ENCODE peak calls at places on chromosomes 4 and X, in eight cellular contexts. One of them, this sample, is unnamed.

GRCh38 chr4:14178421-14178820 is 550.9 kb upstream of the BOD1L1 start:
- DNase-seq in pancreas: no peak
- DNase-seq in GM23338: peak; percentile 31
- DNase-seq in fibroblast of lung: peak; percentile 38
- DNase-seq in adrenal gland: no peak
- DNase-seq in A549: peak; percentile 17
- DNase-seq in uterus: no peak
- DNase-seq in astrocyte: peak; percentile 14
- DNase-seq in this sample: no peak

GRCh38 chrX:16870861-16871584 is 861 bp upstream of the RBBP7 start:
- DNase-seq in pancreas: peak; percentile 75
- DNase-seq in GM23338: peak; percentile 46
- DNase-seq in fibroblast of lung: peak; percentile 12
- DNase-seq in adrenal gland: peak; percentile 30
- DNase-seq in A549: no peak
- DNase-seq in uterus: peak; percentile 35
- DNase-seq in astrocyte: no peak
- DNase-seq in this sample: no peak

GRCh38 chr4:3314706-3315260 is 22.0 kb downstream of the RGS12 start:
- DNase-seq in pancreas: peak; percentile 35
- DNase-seq in GM23338: no peak
- DNase-seq in fibroblast of lung: no peak
- DNase-seq in adrenal gland: peak; percentile 1
- DNase-seq in A549: no peak
- DNase-seq in uterus: no peak
- DNase-seq in astrocyte: no peak
- DNase-seq in this sample: no peak

GRCh38 chr4:2962614-2963184 is 507 bp downstream of the NOP14 start:
- DNase-seq in pancreas: no peak
- DNase-seq in GM23338: peak; percentile 81
- DNase-seq in fibroblast of lung: peak; percentile 60
- DNase-seq in adrenal gland: peak; percentile 74
- DNase-seq in A549: peak; percentile 52
- DNase-seq in uterus: no peak
- DNase-seq in astrocyte: peak; percentile 49
- DNase-seq in this sample: no peak

GRCh38 chr4:88244821-88245579 is 39.4 kb downstream of the PPM1K start:
- DNase-seq in pancreas: no peak
- DNase-seq in GM23338: peak; percentile 20
- DNase-seq in fibroblast of lung: no peak
- DNase-seq in adrenal gland: no peak
- DNase-seq in A549: no peak
- DNase-seq in uterus: no peak
- DNase-seq in astrocyte: no peak
- DNase-seq in this sample: no peak

GRCh38 chr4:175998782-175999181 is 66.9 kb upstream of the WDR17 start:
- DNase-seq in pancreas: no peak
- DNase-seq in GM23338: peak; percentile 91
- DNase-seq in fibroblast of lung: no peak
- DNase-seq in adrenal gland: no peak
- DNase-seq in A549: peak; percentile 17
- DNase-seq in uterus: no peak
- DNase-seq in astrocyte: peak; percentile 2
- DNase-seq in this sample: no peak

GRCh38 chr4:124025423-124025822 is 628.8 kb downstream of the SPRY1 start:
- DNase-seq in pancreas: no peak
- DNase-seq in GM23338: no peak
- DNase-seq in fibroblast of lung: peak; percentile 11
- DNase-seq in adrenal gland: no peak
- DNase-seq in A549: no peak
- DNase-seq in uterus: no peak
- DNase-seq in astrocyte: no peak
- DNase-seq in this sample: no peak

GRCh38 chr4:123811763-123812390 is 415.3 kb downstream of the SPRY1 start:
- DNase-seq in pancreas: no peak
- DNase-seq in GM23338: no peak
- DNase-seq in fibroblast of lung: no peak
- DNase-seq in adrenal gland: no peak
- DNase-seq in A549: no peak
- DNase-seq in uterus: no peak
- DNase-seq in astrocyte: no peak
- DNase-seq in this sample: no peak

GRCh38 chr4:77076889-77077635 is 1.3 kb upstream of the CCNI start:
- DNase-seq in pancreas: no peak
- DNase-seq in GM23338: no peak
- DNase-seq in fibroblast of lung: no peak
- DNase-seq in adrenal gland: no peak
- DNase-seq in A549: no peak
- DNase-seq in uterus: no peak
- DNase-seq in astrocyte: no peak
- DNase-seq in this sample: no peak

GRCh38 chr4:8435656-8436121 is 4.8 kb downstream of the ACOX3 start:
- DNase-seq in pancreas: no peak
- DNase-seq in GM23338: peak; percentile 18
- DNase-seq in fibroblast of lung: no peak
- DNase-seq in adrenal gland: no peak
- DNase-seq in A549: no peak
- DNase-seq in uterus: no peak
- DNase-seq in astrocyte: no peak
- DNase-seq in this sample: no peak

GRCh38 chr4:105637409-105638258 is 70.9 kb downstream of the INTS12 start:
- DNase-seq in pancreas: peak; percentile 67
- DNase-seq in GM23338: no peak
- DNase-seq in fibroblast of lung: peak; percentile 44
- DNase-seq in adrenal gland: peak; percentile 73
- DNase-seq in A549: no peak
- DNase-seq in uterus: peak; percentile 47
- DNase-seq in astrocyte: peak; percentile 15
- DNase-seq in this sample: no peak

GRCh38 chr4:169144061-169144600 is 126.6 kb downstream of the SH3RF1 start:
- DNase-seq in pancreas: no peak
- DNase-seq in GM23338: no peak
- DNase-seq in fibroblast of lung: no peak
- DNase-seq in adrenal gland: no peak
- DNase-seq in A549: no peak
- DNase-seq in uterus: no peak
- DNase-seq in astrocyte: no peak
- DNase-seq in this sample: no peak

GRCh38 chrX:154370300-154370881 is 4.0 kb downstream of the FLNA start:
- DNase-seq in pancreas: no peak
- DNase-seq in GM23338: no peak
- DNase-seq in fibroblast of lung: no peak
- DNase-seq in adrenal gland: no peak
- DNase-seq in A549: no peak
- DNase-seq in uterus: no peak
- DNase-seq in astrocyte: no peak
- DNase-seq in this sample: no peak

GRCh38 chrX:1589356-1590130 is 1.9 kb upstream of the AKAP17A start:
- DNase-seq in pancreas: peak; percentile 14
- DNase-seq in GM23338: peak; percentile 37
- DNase-seq in fibroblast of lung: no peak
- DNase-seq in adrenal gland: no peak
- DNase-seq in A549: no peak
- DNase-seq in uterus: no peak
- DNase-seq in astrocyte: no peak
- DNase-seq in this sample: no peak

GRCh38 chr4:100269446-100269845 is 79.2 kb upstream of the DDIT4L start:
- DNase-seq in pancreas: no peak
- DNase-seq in GM23338: no peak
- DNase-seq in fibroblast of lung: no peak
- DNase-seq in adrenal gland: no peak
- DNase-seq in A549: no peak
- DNase-seq in uterus: no peak
- DNase-seq in astrocyte: no peak
- DNase-seq in this sample: no peak

GRCh38 chr4:82017680-82018079 is 356.1 kb downstream of the HNRNPD start:
- DNase-seq in pancreas: no peak
- DNase-seq in GM23338: peak; percentile 72
- DNase-seq in fibroblast of lung: peak; percentile 13
- DNase-seq in adrenal gland: no peak
- DNase-seq in A549: peak; percentile 5
- DNase-seq in uterus: no peak
- DNase-seq in astrocyte: peak; percentile 3
- DNase-seq in this sample: no peak

GRCh38 chr4:173538148-173538902 is 8.3 kb upstream of the HAND2 start:
- DNase-seq in pancreas: no peak
- DNase-seq in GM23338: peak; percentile 58
- DNase-seq in fibroblast of lung: no peak
- DNase-seq in adrenal gland: no peak
- DNase-seq in A549: no peak
- DNase-seq in uterus: no peak
- DNase-seq in astrocyte: no peak
- DNase-seq in this sample: no peak
- H3K4me3 ChIP-seq in pancreas: peak overlapping the region; percentile 25
- H3K4me3 ChIP-seq in GM23338: peak overlapping the region; percentile 54
- H3K4me3 ChIP-seq in fibroblast of lung: no peak overlapping the region
- H3K4me3 ChIP-seq in adrenal gland: peak overlapping the region; percentile 21
- H3K4me3 ChIP-seq in A549: peak overlapping the region; percentile 41
- H3K4me3 ChIP-seq in uterus: peak overlapping the region; percentile 31
- H3K4me3 ChIP-seq in astrocyte: no peak overlapping the region
- H3K4me3 ChIP-seq in this sample: peak overlapping the region; percentile 11

GRCh38 chr4:110533590-110533910 is 57.6 kb downstream of the ENPEP start:
- DNase-seq in pancreas: no peak
- DNase-seq in GM23338: no peak
- DNase-seq in fibroblast of lung: peak; percentile 25
- DNase-seq in adrenal gland: no peak
- DNase-seq in A549: no peak
- DNase-seq in uterus: no peak
- DNase-seq in astrocyte: no peak
- DNase-seq in this sample: no peak
- H3K27ac ChIP-seq in pancreas: no peak overlapping the region
- H3K27ac ChIP-seq in GM23338: no peak overlapping the region
- H3K27ac ChIP-seq in fibroblast of lung: peak overlapping the region; percentile 23
- H3K27ac ChIP-seq in adrenal gland: no peak overlapping the region
- H3K27ac ChIP-seq in A549: peak overlapping the region; percentile 55
- H3K27ac ChIP-seq in uterus: no peak overlapping the region
- H3K27ac ChIP-seq in astrocyte: peak overlapping the region; percentile 80
- H3K27ac ChIP-seq in this sample: no peak overlapping the region

GRCh38 chrX:125003746-125004446 is 315.8 kb upstream of the TEX13C start:
- DNase-seq in pancreas: no peak
- DNase-seq in GM23338: no peak
- DNase-seq in fibroblast of lung: no peak
- DNase-seq in adrenal gland: no peak
- DNase-seq in A549: no peak
- DNase-seq in uterus: no peak
- DNase-seq in astrocyte: no peak
- DNase-seq in this sample: no peak
- TF ChIP-seq CTCF in pancreas: no peak
- TF ChIP-seq CTCF in GM23338: no peak
- TF ChIP-seq CTCF in fibroblast of lung: no peak
- TF ChIP-seq CTCF in adrenal gland: no peak
- TF ChIP-seq CTCF in A549: no peak
- TF ChIP-seq CTCF in uterus: no peak
- TF ChIP-seq CTCF in astrocyte: no peak
- TF ChIP-seq CTCF in this sample: no peak

DNA sequence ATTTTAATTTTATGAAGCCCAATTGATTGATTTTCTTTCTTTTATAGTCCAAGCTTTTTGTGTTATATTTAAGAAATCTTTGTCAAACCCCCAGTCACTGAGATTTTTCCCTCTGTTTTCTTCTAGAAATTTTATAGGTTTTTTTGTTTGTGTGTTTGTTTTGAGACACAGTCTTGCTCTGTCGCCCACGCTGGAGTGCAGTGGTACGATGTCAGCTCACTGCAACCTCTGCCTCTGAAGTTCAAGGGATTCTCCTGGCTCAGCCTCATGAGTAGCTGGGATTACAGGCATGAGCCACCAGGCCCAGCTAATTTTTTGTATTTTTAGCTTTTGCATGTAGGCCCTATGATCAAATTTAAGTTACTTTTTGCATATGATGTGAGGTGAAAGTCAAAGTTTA is 20.9 kb upstream of the FBXW7 start:
- DNase-seq in pancreas: no peak
- DNase-seq in GM23338: no peak
- DNase-seq in fibroblast of lung: no peak
- DNase-seq in adrenal gland: no peak
- DNase-seq in A549: no peak
- DNase-seq in uterus: no peak
- DNase-seq in astrocyte: no peak
- DNase-seq in this sample: no peak
- H3K4me3 ChIP-seq in pancreas: no peak overlapping the region
- H3K4me3 ChIP-seq in GM23338: no peak overlapping the region
- H3K4me3 ChIP-seq in fibroblast of lung: no peak overlapping the region
- H3K4me3 ChIP-seq in adrenal gland: no peak overlapping the region
- H3K4me3 ChIP-seq in A549: no peak overlapping the region
- H3K4me3 ChIP-seq in uterus: no peak overlapping the region
- H3K4me3 ChIP-seq in astrocyte: no peak overlapping the region
- H3K4me3 ChIP-seq in this sample: no peak overlapping the region

GRCh38 chr4:68216501-68216900 is 29.0 kb downstream of the TMPRSS11B start:
- DNase-seq in pancreas: no peak
- DNase-seq in GM23338: no peak
- DNase-seq in fibroblast of lung: no peak
- DNase-seq in adrenal gland: no peak
- DNase-seq in A549: no peak
- DNase-seq in uterus: no peak
- DNase-seq in astrocyte: no peak
- DNase-seq in this sample: no peak
- H3K27ac ChIP-seq in pancreas: no peak overlapping the region
- H3K27ac ChIP-seq in GM23338: no peak overlapping the region
- H3K27ac ChIP-seq in fibroblast of lung: no peak overlapping the region
- H3K27ac ChIP-seq in adrenal gland: no peak overlapping the region
- H3K27ac ChIP-seq in A549: no peak overlapping the region
- H3K27ac ChIP-seq in uterus: no peak overlapping the region
- H3K27ac ChIP-seq in astrocyte: no peak overlapping the region
- H3K27ac ChIP-seq in this sample: no peak overlapping the region

GRCh38 chrX:40079572-40079971 is 18.2 kb downstream of the BCOR start:
- DNase-seq in pancreas: no peak
- DNase-seq in GM23338: no peak
- DNase-seq in fibroblast of lung: no peak
- DNase-seq in adrenal gland: no peak
- DNase-seq in A549: no peak
- DNase-seq in uterus: no peak
- DNase-seq in astrocyte: no peak
- DNase-seq in this sample: no peak
- TF ChIP-seq CTCF in pancreas: no peak
- TF ChIP-seq CTCF in GM23338: peak; percentile 43
- TF ChIP-seq CTCF in fibroblast of lung: no peak
- TF ChIP-seq CTCF in adrenal gland: no peak
- TF ChIP-seq CTCF in A549: no peak
- TF ChIP-seq CTCF in uterus: no peak
- TF ChIP-seq CTCF in astrocyte: no peak
- TF ChIP-seq CTCF in this sample: no peak

DNA sequence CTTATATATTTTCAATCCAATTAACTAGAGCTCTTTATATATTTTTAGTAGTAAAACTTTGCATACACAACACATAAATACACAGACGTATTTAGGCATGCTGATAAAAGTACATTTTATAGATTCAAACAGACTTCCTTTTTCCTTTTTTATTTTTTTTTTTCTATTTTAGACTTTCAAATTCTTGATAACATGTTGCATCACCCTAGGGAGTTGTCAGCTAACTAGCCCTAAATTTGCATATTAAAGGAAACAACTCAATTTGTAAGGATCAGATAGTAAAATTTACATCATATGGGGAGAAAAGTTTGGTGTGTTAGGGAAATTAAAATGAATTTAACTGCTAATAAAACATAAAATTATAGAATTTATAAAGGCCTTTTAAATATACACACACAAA is 47.4 kb upstream of the APOOL start:
- DNase-seq in pancreas: no peak
- DNase-seq in GM23338: peak; percentile 21
- DNase-seq in fibroblast of lung: no peak
- DNase-seq in adrenal gland: no peak
- DNase-seq in A549: no peak
- DNase-seq in uterus: no peak
- DNase-seq in astrocyte: no peak
- DNase-seq in this sample: no peak
- H3K4me3 ChIP-seq in pancreas: no peak overlapping the region
- H3K4me3 ChIP-seq in GM23338: no peak overlapping the region
- H3K4me3 ChIP-seq in fibroblast of lung: no peak overlapping the region
- H3K4me3 ChIP-seq in adrenal gland: no peak overlapping the region
- H3K4me3 ChIP-seq in A549: no peak overlapping the region
- H3K4me3 ChIP-seq in uterus: no peak overlapping the region
- H3K4me3 ChIP-seq in astrocyte: no peak overlapping the region
- H3K4me3 ChIP-seq in this sample: no peak overlapping the region

This sample was measured in AG04450.